ENCODE peak calls at places on chromosomes 7 and 10, in four cellular contexts. One of them, this sample, is unnamed.

GRCh38 chr10:76576276-76576962 is 1061.2 kb downstream of the KCNMA1 start:
- DNase-seq in PC-3: no peak
- DNase-seq in cardiac muscle cell: no peak
- DNase-seq in body of pancreas: no peak
- DNase-seq in this sample: no peak

GRCh38 chr10:17210361-17210760 is 8.9 kb upstream of the TRDMT1 start:
- DNase-seq in cardiac muscle cell: no peak
- DNase-seq in body of pancreas: no peak
- DNase-seq in PC-3: no peak
- DNase-seq in this sample: no peak

GRCh38 chr7:106114735-106115383 is 2.7 kb upstream of the SYPL1 start:
- DNase-seq in body of pancreas: no peak
- DNase-seq in PC-3: no peak
- DNase-seq in cardiac muscle cell: no peak
- DNase-seq in this sample: no peak

GRCh38 chr10:116808706-116809105 is 40.6 kb upstream of the ENO4 start:
- DNase-seq in body of pancreas: no peak
- DNase-seq in cardiac muscle cell: no peak
- DNase-seq in PC-3: no peak
- DNase-seq in this sample: no peak

GRCh38 chr7:139842414-139843210 is 13.5 kb downstream of the TBXAS1 start:
- DNase-seq in cardiac muscle cell: no peak
- DNase-seq in body of pancreas: no peak
- DNase-seq in PC-3: no peak
- DNase-seq in this sample: peak; percentile 16

GRCh38 chr7:30364773-30365172 is 80.4 kb downstream of the ZNRF2 start:
- DNase-seq in PC-3: no peak
- DNase-seq in cardiac muscle cell: no peak
- DNase-seq in body of pancreas: no peak
- DNase-seq in this sample: no peak

GRCh38 chr7:139783647-139784385 is 6.0 kb upstream of the HIPK2 start:
- DNase-seq in body of pancreas: no peak
- DNase-seq in PC-3: peak; percentile 65
- DNase-seq in cardiac muscle cell: no peak
- DNase-seq in this sample: peak; percentile 93

GRCh38 chr7:151309306-151309705 is 32.3 kb upstream of the NUB1 start:
- DNase-seq in cardiac muscle cell: no peak
- DNase-seq in PC-3: no peak
- DNase-seq in body of pancreas: no peak
- DNase-seq in this sample: no peak

GRCh38 chr7:104272767-104273384 is 55.5 kb upstream of the LHFPL3 start:
- DNase-seq in PC-3: peak; percentile 56
- DNase-seq in cardiac muscle cell: peak; percentile 36
- DNase-seq in body of pancreas: no peak
- DNase-seq in this sample: peak; percentile 62

GRCh38 chr7:46759711-46760480 is 822.0 kb downstream of the TNS3 start:
- DNase-seq in body of pancreas: no peak
- DNase-seq in PC-3: peak; percentile 13
- DNase-seq in cardiac muscle cell: no peak
- DNase-seq in this sample: peak; percentile 38

GRCh38 chr7:41190615-41191014 is 512.3 kb downstream of the INHBA start:
- DNase-seq in PC-3: no peak
- DNase-seq in body of pancreas: no peak
- DNase-seq in cardiac muscle cell: no peak
- DNase-seq in this sample: no peak

GRCh38 chr10:47296111-47296894 is 3.7 kb upstream of the GDF10 start:
- DNase-seq in PC-3: no peak
- DNase-seq in cardiac muscle cell: no peak
- DNase-seq in body of pancreas: peak; percentile 5
- DNase-seq in this sample: no peak

GRCh38 chr7:102318482-102318971 is 31.9 kb downstream of the SH2B2 start:
- DNase-seq in PC-3: peak; percentile 40
- DNase-seq in body of pancreas: no peak
- DNase-seq in cardiac muscle cell: no peak
- DNase-seq in this sample: peak; percentile 75

GRCh38 chr10:24552346-24553016 is 171.2 kb downstream of the ARHGAP21 start:
- DNase-seq in body of pancreas: peak; percentile 69
- DNase-seq in cardiac muscle cell: no peak
- DNase-seq in PC-3: peak; percentile 74
- DNase-seq in this sample: peak; percentile 94
- TF ChIP-seq CTCF in body of pancreas: peak; percentile 22
- TF ChIP-seq CTCF in cardiac muscle cell: peak; percentile 33
- TF ChIP-seq CTCF in PC-3: peak; percentile 55
- TF ChIP-seq CTCF in this sample: peak; percentile 80

GRCh38 chr7:124992881-124993562 is 63.4 kb upstream of the POT1 start:
- DNase-seq in PC-3: peak; percentile 77
- DNase-seq in cardiac muscle cell: no peak
- DNase-seq in body of pancreas: no peak
- DNase-seq in this sample: peak; percentile 81
- H3K4me3 ChIP-seq in PC-3: peak overlapping the region; percentile 20
- H3K4me3 ChIP-seq in cardiac muscle cell: no peak overlapping the region
- H3K4me3 ChIP-seq in body of pancreas: no peak overlapping the region
- H3K4me3 ChIP-seq in this sample: no peak overlapping the region

GRCh38 chr10:43687373-43687772 is 38.7 kb upstream of the ZNF32 start:
- DNase-seq in cardiac muscle cell: no peak
- DNase-seq in body of pancreas: no peak
- DNase-seq in PC-3: no peak
- DNase-seq in this sample: no peak

GRCh38 chr10:43688348-43688892 is 39.7 kb upstream of the ZNF32 start:
- DNase-seq in PC-3: peak; percentile 55
- DNase-seq in cardiac muscle cell: no peak
- DNase-seq in body of pancreas: no peak
- DNase-seq in this sample: no peak

GRCh38 chr10:43685744-43686143 is 37.1 kb upstream of the ZNF32 start:
- DNase-seq in PC-3: no peak
- DNase-seq in body of pancreas: peak; percentile 89
- DNase-seq in cardiac muscle cell: no peak
- DNase-seq in this sample: no peak

GRCh38 chr10:43684198-43684559 is 35.5 kb upstream of the ZNF32 start:
- DNase-seq in cardiac muscle cell: no peak
- DNase-seq in PC-3: no peak
- DNase-seq in body of pancreas: no peak
- DNase-seq in this sample: no peak

DNA sequence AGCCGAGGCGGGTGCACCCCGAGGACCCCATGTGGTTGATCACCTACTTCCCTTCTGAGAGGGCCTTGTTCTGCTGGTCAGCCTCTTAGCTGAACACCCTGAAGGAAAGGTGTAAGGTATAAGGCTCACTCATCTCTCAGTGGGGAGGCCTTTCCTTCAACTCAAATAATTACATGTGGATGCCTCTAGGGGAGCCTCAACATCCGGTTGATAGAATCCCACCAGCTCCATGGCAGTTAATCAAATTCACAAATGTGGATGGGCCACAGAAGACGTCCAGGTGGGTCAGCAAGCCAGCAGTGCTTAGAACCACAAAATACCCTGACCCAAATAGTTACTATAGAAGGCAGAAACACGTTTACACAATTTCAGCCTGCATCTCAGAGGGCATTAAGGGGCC is 37.7 kb upstream of the ZNF32 start:
- DNase-seq in PC-3: no peak
- DNase-seq in body of pancreas: no peak
- DNase-seq in cardiac muscle cell: no peak
- DNase-seq in this sample: no peak
- TF ChIP-seq CTCF in PC-3: no peak
- TF ChIP-seq CTCF in body of pancreas: no peak
- TF ChIP-seq CTCF in cardiac muscle cell: peak; percentile 14
- TF ChIP-seq CTCF in this sample: no peak

GRCh38 chr7:116583653-116584052 is 58.8 kb downstream of the CAV1 start:
- DNase-seq in PC-3: no peak
- DNase-seq in cardiac muscle cell: no peak
- DNase-seq in body of pancreas: no peak
- DNase-seq in this sample: no peak
- H3K4me3 ChIP-seq in PC-3: no peak overlapping the region
- H3K4me3 ChIP-seq in cardiac muscle cell: no peak overlapping the region
- H3K4me3 ChIP-seq in body of pancreas: no peak overlapping the region
- H3K4me3 ChIP-seq in this sample: no peak overlapping the region

GRCh38 chr7:16801579-16801978 is 3.2 kb downstream of the AGR2 start:
- DNase-seq in cardiac muscle cell: no peak
- DNase-seq in PC-3: no peak
- DNase-seq in body of pancreas: no peak
- DNase-seq in this sample: no peak

GRCh38 chr7:16803881-16804673 is 722 bp downstream of the AGR2 start:
- DNase-seq in body of pancreas: no peak
- DNase-seq in cardiac muscle cell: no peak
- DNase-seq in PC-3: peak; percentile 82
- DNase-seq in this sample: peak; percentile 61

GRCh38 chr7:16804674-16805439 is at the start of gene AGR2:
- DNase-seq in body of pancreas: no peak
- DNase-seq in PC-3: peak; percentile 93
- DNase-seq in cardiac muscle cell: no peak
- DNase-seq in this sample: peak; percentile 96

GRCh38 chr7:16795624-16796023 is 9.2 kb downstream of the AGR2 start:
- DNase-seq in PC-3: no peak
- DNase-seq in body of pancreas: no peak
- DNase-seq in cardiac muscle cell: no peak
- DNase-seq in this sample: no peak

DNA sequence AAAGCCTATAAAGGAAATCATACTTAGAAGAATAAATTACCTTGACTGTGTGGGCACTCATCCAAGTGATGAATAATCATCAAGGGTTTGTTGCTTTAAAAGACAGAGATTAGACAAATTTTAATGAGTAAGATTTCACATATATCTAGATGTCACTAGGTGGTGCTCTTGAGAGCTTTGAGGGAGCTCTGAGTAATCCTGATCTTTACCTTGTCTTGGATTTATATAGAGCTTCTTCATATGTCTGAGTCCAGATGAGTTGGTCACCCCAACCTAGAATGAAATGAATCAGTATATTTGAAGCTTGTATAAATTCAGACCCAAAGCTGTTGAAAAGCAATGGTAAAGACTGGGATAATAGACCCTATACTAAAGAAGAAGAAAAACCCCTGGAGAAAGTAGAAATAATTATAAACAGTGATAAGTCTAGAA is 3.7 kb downstream of the AGR2 start:
- DNase-seq in PC-3: peak; percentile 94
- DNase-seq in cardiac muscle cell: peak; percentile 55
- DNase-seq in body of pancreas: no peak
- DNase-seq in this sample: peak; percentile 94
- TF ChIP-seq CTCF in PC-3: peak; percentile 78
- TF ChIP-seq CTCF in cardiac muscle cell: peak; percentile 63
- TF ChIP-seq CTCF in body of pancreas: peak; percentile 52
- TF ChIP-seq CTCF in this sample: peak; percentile 71

GRCh38 chr10:86958109-86958830 is at the start of gene SNCG:
- DNase-seq in cardiac muscle cell: no peak
- DNase-seq in body of pancreas: no peak
- DNase-seq in PC-3: no peak
- DNase-seq in this sample: peak; percentile 24
- H3K4me3 ChIP-seq in cardiac muscle cell: no peak within 1 kb of the TSS
- H3K4me3 ChIP-seq in body of pancreas: no peak within 1 kb of the TSS
- H3K4me3 ChIP-seq in PC-3: no peak within 1 kb of the TSS
- H3K4me3 ChIP-seq in this sample: peak within 1 kb of the TSS; percentile 5

GRCh38 chr7:7352845-7353244 is 170.5 kb downstream of the C1GALT1 start:
- DNase-seq in PC-3: peak; percentile 68
- DNase-seq in cardiac muscle cell: no peak
- DNase-seq in body of pancreas: no peak
- DNase-seq in this sample: peak; percentile 84
- TF ChIP-seq CTCF in PC-3: peak; percentile 54
- TF ChIP-seq CTCF in cardiac muscle cell: no peak
- TF ChIP-seq CTCF in body of pancreas: no peak
- TF ChIP-seq CTCF in this sample: peak; percentile 53

DNA sequence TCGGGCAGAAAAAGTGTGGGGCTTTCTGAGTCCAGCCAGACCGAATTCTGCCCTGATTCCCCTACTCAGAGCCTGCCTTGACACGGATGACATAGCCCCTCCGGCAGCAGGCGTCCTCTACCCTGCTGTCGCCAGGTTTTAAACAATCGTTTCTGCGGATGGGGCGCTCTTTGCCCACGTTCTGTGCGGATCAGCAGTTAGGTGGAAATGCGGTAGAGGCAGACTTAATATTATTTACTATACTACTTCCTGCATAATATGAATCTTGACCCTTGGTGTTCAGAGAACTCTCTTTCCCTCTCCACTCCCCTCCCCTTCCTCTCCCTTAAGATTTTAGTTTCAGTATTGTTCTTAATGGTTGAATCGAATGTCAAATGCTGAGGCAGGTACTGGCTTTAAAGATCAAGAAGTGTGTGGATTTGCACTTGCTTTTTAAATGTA is 2.4 kb downstream of the GATA3 start:
- DNase-seq in body of pancreas: no peak
- DNase-seq in PC-3: no peak
- DNase-seq in cardiac muscle cell: no peak
- DNase-seq in this sample: no peak
- H3K4me3 ChIP-seq in body of pancreas: no peak overlapping the region
- H3K4me3 ChIP-seq in PC-3: peak overlapping the region; percentile 35
- H3K4me3 ChIP-seq in cardiac muscle cell: peak overlapping the region; percentile 59
- H3K4me3 ChIP-seq in this sample: no peak overlapping the region